ENCODE peak calls at places on chromosomes 4 and X, in ten cellular contexts. Z is head of caudate nucleus, D is HTR-8/SVneo, R is NCI-H1930, N is right lobe of liver, U is lung microvascular endothelial cell, E is left ventricle myocardium inferior, S is EH, T is heart right ventricle, I is HEK293T. C is an unnamed sample.

GRCh38 chr4:20493761-20494353 is 206.4 kb upstream of the PACRGL start:
- DNase-seq in Z (no peak), R (no peak), I (no peak), N (no peak), U (no peak), T (no peak), S (peak), E (no peak), D (no peak), C (no peak)

GRCh38 chr4:17092990-17093880 is 194.8 kb upstream of the LDB2 start:
- DNase-seq in U (no peak), N (no peak), I (no peak), T (no peak), R (no peak), D (no peak), Z (no peak), E (no peak), S (no peak), C (no peak)

GRCh38 chr4:133759428-133759827 is 442.2 kb downstream of the PABPC4L start:
- DNase-seq in I (no peak), E (no peak), Z (no peak), R (no peak), D (no peak), N (no peak), T (no peak), S (no peak), U (no peak), C (no peak)

GRCh38 chrX:151935358-151935757 is 22.7 kb downstream of the MAGEA4 start:
- DNase-seq in N (no peak), I (no peak), D (no peak), U (no peak), S (no peak), Z (no peak), T (no peak), E (no peak), R (no peak), C (no peak)

GRCh38 chr4:139887962-139888735 is 222.5 kb downstream of the MGST2 start:
- DNase-seq in S (peak), E (no peak), T (no peak), R (no peak), D (no peak), I (no peak), U (no peak), N (no peak), Z (no peak), C (no peak)

GRCh38 chr4:92232566-92232965 is 71.2 kb upstream of the GRID2 start:
- DNase-seq in N (no peak), I (no peak), Z (no peak), R (no peak), U (no peak), E (no peak), T (no peak), S (no peak), D (no peak), C (no peak)

GRCh38 chr4:123673971-123674370 is 277.4 kb downstream of the SPRY1 start:
- DNase-seq in T (no peak), N (no peak), U (no peak), S (peak), R (no peak), Z (no peak), D (no peak), E (no peak), I (no peak), C (no peak)

GRCh38 chrX:148659481-148659880 is 159.1 kb downstream of the AFF2 start:
- DNase-seq in U (no peak), E (no peak), S (no peak), T (no peak), I (no peak), D (no peak), Z (no peak), N (no peak), R (no peak), C (no peak)

GRCh38 chrX:107228486-107228819 is 22.0 kb downstream of the DNAAF6 start:
- DNase-seq in U (no peak), T (no peak), R (no peak), Z (no peak), I (no peak), E (no peak), S (no peak), D (no peak), N (no peak), C (no peak)

C was measured in aorta.